ENCODE peak calls at places on chromosomes 7 and 10, in five cellular contexts. G is GM23338, V is lung, A is endothelial cell, N is thoracic aorta. P is an unnamed sample.

GRCh38 chr10:76149182-76149581 is 717.8 kb downstream of the LRMDA start:
- DNase-seq in G (no peak), V (no peak), A (no peak), N (no peak), P (no peak)

GRCh38 chr7:133529861-133530260 is 277.0 kb downstream of the EXOC4 start:
- DNase-seq in G (no peak), V (no peak), A (no peak), N (no peak), P (no peak)

GRCh38 chr7:105454921-105455320 is 66.2 kb upstream of the SRPK2 start:
- DNase-seq in G (no peak), V (no peak), A (no peak), N (no peak), P (no peak)

GRCh38 chr10:3955493-3955892 is 170.5 kb upstream of the KLF6 start:
- DNase-seq in G (peak), V (no peak), A (peak), N (no peak), P (no peak)

GRCh38 chr10:92208736-92209135 is 82.1 kb downstream of the CPEB3 start:
- DNase-seq in G (no peak), V (no peak), A (no peak), N (no peak), P (no peak)

GRCh38 chr10:47104786-47105385 is 193.7 kb downstream of the PTPN20 start:
- DNase-seq in G (no peak), V (peak), A (no peak), N (no peak), P (no peak)

GRCh38 chr10:49389331-49389920 is 6.5 kb downstream of the DRGX start:
- DNase-seq in G (no peak), V (no peak), A (no peak), N (no peak), P (no peak)

GRCh38 chr7:41146423-41146822 is 556.5 kb downstream of the INHBA start:
- DNase-seq in G (no peak), V (no peak), A (no peak), N (no peak), P (no peak)

GRCh38 chr10:48981310-48981907 is 41.8 kb upstream of the LRRC18 start:
- DNase-seq in G (peak), V (peak), A (peak), N (no peak), P (peak)

GRCh38 chr7:101686030-101686429 is 56.9 kb upstream of the MYL10 start:
- DNase-seq in G (no peak), V (no peak), A (no peak), N (no peak), P (no peak)

GRCh38 chr10:52757777-52758176 is 14.8 kb downstream of the MBL2 start:
- DNase-seq in G (no peak), V (no peak), A (no peak), N (no peak), P (no peak)

GRCh38 chr10:88849224-88849623 is 2.4 kb downstream of the ANKRD22 start:
- DNase-seq in G (no peak), V (no peak), A (no peak), N (no peak), P (no peak)

GRCh38 chr7:135757719-135758411 is 9.3 kb upstream of the FAM180A start:
- DNase-seq in G (no peak), V (no peak), A (no peak), N (no peak), P (no peak)

GRCh38 chr7:148761499-148762278 is 63.0 kb downstream of the CUL1 start:
- DNase-seq in G (no peak), V (no peak), A (no peak), N (no peak), P (no peak)

GRCh38 chr10:108060246-108060645 is 895.7 kb upstream of the SORCS1 start:
- DNase-seq in G (no peak), V (no peak), A (no peak), N (no peak), P (no peak)

DNA sequence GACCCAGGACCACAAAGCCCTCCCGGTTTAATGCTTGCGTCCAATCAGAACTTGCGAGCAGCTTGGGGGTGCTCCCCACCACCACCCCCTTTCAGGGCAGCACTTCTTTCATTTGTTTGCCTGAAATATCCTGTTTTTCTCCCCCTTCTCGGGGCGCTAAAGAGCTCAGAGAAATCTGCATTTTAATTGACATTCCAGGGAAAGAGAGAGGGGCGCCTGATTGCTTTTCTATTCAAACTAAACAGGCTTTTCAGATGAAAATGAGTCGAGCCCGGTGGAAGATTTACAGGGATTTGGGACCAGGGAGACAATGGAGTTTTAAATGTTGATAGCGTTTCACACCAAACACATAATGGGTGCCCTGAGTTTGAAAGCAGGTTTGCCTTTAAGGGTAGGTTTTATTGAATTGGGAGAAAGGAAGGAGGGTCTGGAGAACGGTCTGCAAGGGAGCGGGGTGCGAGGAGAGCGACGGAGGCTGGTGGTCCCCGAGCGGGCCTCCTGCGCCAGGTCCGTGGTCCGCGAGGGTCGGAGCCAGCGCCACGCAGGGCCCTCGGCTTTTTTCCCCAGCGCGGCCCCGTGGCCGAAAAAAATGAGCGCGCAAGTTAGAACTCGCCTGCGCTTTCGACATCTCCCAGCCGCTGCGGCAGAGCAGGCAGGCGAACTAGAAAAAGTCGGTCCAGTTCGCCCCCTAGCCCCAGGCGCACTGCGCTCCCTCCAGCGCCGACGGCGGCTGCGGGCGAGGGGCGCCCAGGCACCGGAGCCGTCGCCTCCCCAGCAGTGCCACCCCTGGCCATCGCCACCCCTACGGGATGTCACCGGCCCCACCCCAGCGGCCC is 1.4 kb downstream of the FGFR2 start:
- DNase-seq in G (peak), V (peak), A (peak), N (no peak), P (no peak)
- TF ChIP-seq CTCF in G (no peak), V (no peak), A (no peak), N (peak), P (no peak)

GRCh38 chr7:42843209-42843800 is 68.6 kb downstream of the C7orf25 start:
- DNase-seq in G (peak), V (peak), A (peak), N (no peak), P (no peak)
- TF ChIP-seq CTCF in G (peak), V (peak), A (peak), N (peak), P (peak)

DNA sequence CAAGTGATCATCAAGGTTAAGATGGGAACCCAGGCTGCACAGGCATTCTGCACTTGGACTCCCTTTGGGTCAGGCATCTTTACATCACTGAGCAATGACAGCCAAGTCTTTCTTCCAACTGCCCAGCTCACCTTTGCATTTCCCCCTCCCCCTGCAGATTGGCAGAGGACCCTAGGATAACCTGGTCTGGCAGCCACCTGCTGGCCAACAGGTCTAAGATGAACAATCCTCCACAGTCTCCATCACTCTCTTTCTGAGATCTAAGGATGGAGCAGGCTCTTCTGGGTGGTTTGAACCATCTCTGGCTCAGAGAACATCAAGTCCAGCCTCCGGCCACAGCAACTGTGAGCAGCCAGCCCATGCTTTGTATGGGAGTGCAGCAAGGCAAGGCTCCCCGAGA is 75.8 kb downstream of the RAB11FIP2 start:
- DNase-seq in G (no peak), V (no peak), A (no peak), N (no peak), P (no peak)
- TF ChIP-seq CTCF in G (no peak), V (no peak), A (no peak), N (no peak), P (no peak)

DNA sequence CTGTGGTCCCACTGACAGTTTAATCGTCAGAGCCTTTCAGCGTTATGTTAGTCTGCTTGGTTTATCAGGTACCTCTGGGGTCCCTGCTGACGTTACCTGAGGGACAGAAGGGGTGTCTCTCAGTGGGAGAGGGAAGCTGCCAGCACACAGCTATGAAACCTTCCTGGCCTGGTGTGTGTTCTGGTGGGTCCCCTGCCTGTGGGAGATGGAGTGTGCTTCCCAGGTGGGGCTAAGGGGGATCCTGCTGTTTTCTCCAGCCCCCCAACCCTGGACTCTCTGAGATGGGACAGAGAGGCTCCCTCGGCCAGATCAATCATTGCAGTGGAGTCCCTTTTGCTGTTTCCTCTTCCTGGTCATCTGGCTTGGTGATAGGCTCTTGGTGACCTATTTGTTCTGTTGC is 308.8 kb downstream of the TNS3 start:
- DNase-seq in G (no peak), V (no peak), A (no peak), N (no peak), P (no peak)
- TF ChIP-seq CTCF in G (no peak), V (no peak), A (no peak), N (no peak), P (no peak)

P was measured in GM13976.